ENCODE peak calls at places on chromosomes 11 and 22, in eight cellular contexts. W, O, C, A, U, T, I and V are unnamed samples.
A peak's percentile ranks its signal among the peaks of the same experiment; 100 is the strongest.

GRCh38 chr11:32434387-32435151 is 770 bp downstream of the WT1 start:
- DNase-seq in C (no peak), U (no peak), A (no peak), W (peak; percentile 52), T (no peak), O (peak; percentile 85), I (no peak), V (no peak)

GRCh38 chr11:111937859-111938258 is 716 bp downstream of the DIXDC1 start:
- DNase-seq in I (no peak), C (no peak), W (no peak), O (no peak), U (peak; percentile 20), A (no peak), T (no peak), V (no peak)

GRCh38 chr22:46533434-46533833 is 4.0 kb downstream of the CELSR1 start:
- DNase-seq in T (no peak), I (no peak), W (peak; percentile 77), O (peak; percentile 78), C (no peak), A (no peak), U (no peak), V (no peak)

GRCh38 chr11:126338346-126339055 is 17.0 kb upstream of the ST3GAL4 start:
- DNase-seq in T (no peak), W (no peak), I (no peak), U (no peak), C (no peak), A (no peak), O (no peak), V (no peak)

GRCh38 chr22:47374273-47374771 is 611.9 kb downstream of the TBC1D22A start:
- DNase-seq in T (no peak), U (no peak), W (no peak), A (no peak), I (no peak), O (no peak), C (no peak), V (no peak)

GRCh38 chr11:118068206-118068944 is 8.5 kb upstream of the TMPRSS4 start:
- DNase-seq in W (no peak), T (no peak), I (peak; percentile 42), A (no peak), O (peak; percentile 89), C (no peak), U (no peak), V (no peak)

GRCh38 chr11:66183581-66184048 is 84.8 kb upstream of the RAB1B start:
- DNase-seq in O (no peak), U (peak; percentile 48), T (no peak), I (no peak), C (no peak), A (peak; percentile 55), W (no peak), V (peak; percentile 23)

GRCh38 chr11:86174101-86175046 is 70.2 kb upstream of the EED start:
- DNase-seq in C (peak; percentile 86), A (no peak), U (peak; percentile 99), I (peak; percentile 36), T (peak; percentile 28), W (no peak), O (peak; percentile 31), V (no peak)

GRCh38 chr11:118688851-118689502 is 9.5 kb upstream of the TREH start:
- DNase-seq in A (no peak), T (no peak), I (no peak), C (no peak), W (no peak), U (no peak), O (no peak), V (no peak)

GRCh38 chr11:86145439-86146156 is 76.7 kb upstream of the PICALM start:
- DNase-seq in T (no peak), I (no peak), C (no peak), W (no peak), O (no peak), U (no peak), A (no peak), V (no peak)

GRCh38 chr11:45857834-45858492 is 10.7 kb downstream of the CRY2 start:
- DNase-seq in C (peak; percentile 52), O (no peak), W (no peak), A (no peak), I (peak; percentile 61), U (peak; percentile 98), T (peak; percentile 89), V (no peak)

GRCh38 chr11:2380807-2381350 is 3.8 kb downstream of the CD81 start:
- DNase-seq in T (peak; percentile 49), A (no peak), W (no peak), U (peak; percentile 56), O (peak; percentile 61), C (peak; percentile 77), I (no peak), V (no peak)

GRCh38 chr11:2381494-2382128 is 4.5 kb downstream of the CD81 start:
- DNase-seq in U (no peak), W (no peak), O (no peak), T (no peak), A (no peak), C (no peak), I (no peak), V (no peak)

GRCh38 chr11:2382927-2383822 is 6.1 kb downstream of the CD81 start:
- DNase-seq in I (peak; percentile 87), T (no peak), U (peak; percentile 83), O (peak; percentile 70), A (no peak), W (no peak), C (peak; percentile 81), V (no peak)

GRCh38 chr11:2380396-2380795 is 3.3 kb downstream of the CD81 start:
- DNase-seq in T (no peak), O (no peak), C (no peak), W (no peak), I (no peak), U (no peak), A (no peak), V (no peak)

DNA sequence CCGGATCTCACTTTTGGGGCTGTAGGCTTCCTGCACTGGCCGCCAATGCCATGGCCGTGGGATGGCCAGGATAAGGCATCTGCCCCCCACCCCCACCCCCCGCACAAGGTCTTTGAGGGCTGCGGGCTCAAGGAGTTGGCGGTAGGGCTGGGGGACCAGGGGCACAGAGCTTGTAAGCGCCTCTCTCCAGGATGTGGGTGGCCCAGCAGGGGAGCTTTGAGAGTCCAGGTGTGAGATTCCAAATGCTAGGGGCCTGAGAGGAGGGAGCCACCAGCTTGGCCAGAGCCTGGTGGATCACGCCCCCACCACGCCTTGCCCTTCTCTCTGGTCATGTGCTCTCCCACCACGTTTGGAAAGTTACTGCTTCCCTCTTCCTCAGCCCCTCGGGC is 5.0 kb downstream of the CD81 start:
- DNase-seq in A (no peak), C (no peak), O (no peak), T (no peak), W (no peak), I (no peak), U (no peak), V (no peak)
- H3K4me1 ChIP-seq in A (peaks cover 62% of the 10 kb centered on the region), C (peaks cover 56% of the 10 kb centered on the region), O (no peaks in the 10 kb centered on the region), T (peaks cover 69% of the 10 kb centered on the region), W (peaks cover 44% of the 10 kb centered on the region), I (peaks cover 22% of the 10 kb centered on the region), U (peaks cover 34% of the 10 kb centered on the region), V (peaks cover 38% of the 10 kb centered on the region)

GRCh38 chr11:57648791-57649735 is 649 bp downstream of the YPEL4 start:
- DNase-seq in W (no peak), I (peak; percentile 37), A (no peak), O (peak; percentile 77), C (no peak), U (peak; percentile 68), T (no peak), V (no peak)
- H3K27ac ChIP-seq in W (peak overlapping the region; percentile 71), I (peak overlapping the region; percentile 36), A (peak overlapping the region; percentile 18), O (peak overlapping the region; percentile 74), C (no peak overlapping the region), U (peak overlapping the region; percentile 38), T (no peak overlapping the region), V (peak overlapping the region; percentile 19)

DNA sequence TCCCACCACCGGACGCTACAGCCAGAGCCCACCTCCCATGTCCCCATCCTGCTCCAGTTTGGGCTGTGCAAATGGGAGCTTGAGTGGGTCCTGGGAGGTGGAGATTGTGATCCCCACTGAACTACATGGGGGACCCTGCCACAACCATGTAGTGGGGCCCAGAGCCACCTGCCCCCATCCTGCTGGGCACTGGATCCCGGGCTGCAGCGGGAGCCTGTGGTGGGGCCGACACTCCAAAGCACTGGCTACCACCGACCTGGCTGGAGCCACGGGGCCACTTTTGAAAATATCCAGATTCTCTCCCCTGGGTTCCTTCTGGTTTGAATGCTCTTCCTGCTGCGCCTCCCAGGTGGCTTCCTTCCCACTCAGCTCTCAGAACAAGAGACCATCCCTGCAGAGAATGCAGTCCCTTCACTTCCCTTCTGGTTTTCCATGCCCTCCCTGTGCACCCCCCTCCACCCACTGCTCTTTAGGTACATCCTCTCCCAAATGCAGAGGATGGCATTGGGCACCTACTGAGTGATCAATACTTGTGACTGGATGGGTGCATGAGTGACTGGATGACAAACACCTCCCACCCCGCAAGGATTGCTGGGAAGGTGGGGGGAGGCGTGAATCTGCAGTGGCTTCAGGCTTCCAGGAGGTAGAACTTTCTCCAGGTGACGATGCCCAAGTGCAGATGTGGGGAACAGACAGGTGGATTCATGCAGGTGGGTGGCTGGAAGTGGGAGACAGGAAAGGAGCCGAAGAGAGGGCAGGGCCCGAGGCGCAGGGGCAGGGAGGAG is 846 bp upstream of the UNC93B1 start:
- DNase-seq in T (no peak), W (no peak), I (no peak), U (no peak), C (no peak), O (peak; percentile 67), A (no peak), V (no peak)
- H3K4me1 ChIP-seq in T (peaks cover 9% of the 10 kb centered on the region), W (peaks cover 52% of the 10 kb centered on the region), I (peaks cover 1% of the 10 kb centered on the region), U (peaks cover 6% of the 10 kb centered on the region), C (peaks cover 2% of the 10 kb centered on the region), O (no peaks in the 10 kb centered on the region), A (peaks cover 11% of the 10 kb centered on the region), V (peaks cover 6% of the 10 kb centered on the region)

DNA sequence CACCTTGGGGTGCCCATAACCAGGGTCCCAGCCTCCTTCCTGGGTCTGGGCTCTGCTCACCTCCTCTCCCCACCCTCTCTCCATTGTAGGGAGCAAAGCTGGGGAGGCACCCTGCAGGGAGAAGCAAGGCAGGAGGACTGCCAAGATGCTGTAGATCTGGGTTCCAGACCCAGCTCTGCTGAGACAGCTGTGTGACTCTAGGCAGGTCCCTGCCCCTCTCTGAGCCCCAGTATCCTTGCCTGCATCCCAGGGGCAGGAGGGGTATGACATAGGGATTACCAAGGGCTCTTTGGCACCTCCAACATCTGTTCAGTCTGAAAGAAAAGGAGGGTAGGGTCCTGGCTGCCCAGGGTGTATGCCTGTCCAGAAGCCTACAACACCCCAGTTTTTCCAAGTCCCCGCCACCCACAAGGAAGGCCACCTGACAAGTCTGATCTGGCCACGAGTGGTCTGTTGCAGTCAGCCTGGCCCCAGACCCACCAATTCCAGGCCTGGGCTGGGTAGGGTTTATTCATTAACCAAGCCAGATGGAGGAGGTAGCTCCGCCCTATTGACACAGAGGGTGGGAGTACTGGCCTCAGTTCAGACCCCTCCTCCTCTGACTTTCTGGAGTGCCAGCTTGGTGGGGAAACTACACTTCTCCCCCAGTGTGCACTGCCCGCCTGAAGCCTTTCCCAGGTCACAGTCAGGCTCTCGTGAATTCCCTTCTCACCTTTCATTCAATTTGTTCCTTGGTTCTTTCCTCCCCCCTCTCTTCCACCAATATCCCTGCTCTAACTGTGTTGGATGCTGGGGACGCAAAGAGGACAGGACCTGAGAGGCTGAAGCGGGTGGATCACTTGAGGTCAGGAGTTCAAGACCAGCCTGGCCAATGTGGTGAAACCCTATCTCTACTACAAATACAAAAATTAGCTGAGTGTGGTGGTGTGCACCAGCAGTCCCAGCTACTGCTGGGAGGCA is 15.0 kb downstream of the STARD10 start:
- DNase-seq in O (peak; percentile 53), W (no peak), C (no peak), U (no peak), I (no peak), T (no peak), A (no peak), V (no peak)
- H3K27ac ChIP-seq in O (no peak overlapping the region), W (peak overlapping the region; percentile 38), C (no peak overlapping the region), U (no peak overlapping the region), I (no peak overlapping the region), T (no peak overlapping the region), A (no peak overlapping the region), V (no peak overlapping the region)